ENCODE peak calls at places on chromosomes 2 and 18, in four cellular contexts. Z, M, I and Y are unnamed samples.

GRCh38 chr2:231640229-231640628 is 47.6 kb downstream of the TEX44 start:
- DNase-seq in Z (no peak), M (no peak), I (no peak), Y (no peak)

GRCh38 chr18:5444269-5444668 is 99.5 kb downstream of the EPB41L3 start:
- DNase-seq in I (no peak), Z (no peak), M (no peak), Y (no peak)

GRCh38 chr18:57446322-57446721 is 11.1 kb downstream of the ONECUT2 start:
- DNase-seq in M (no peak), Z (peak; percentile 55), I (peak; percentile 31), Y (no peak)

GRCh38 chr2:64943387-64944150 is 45.6 kb upstream of the SLC1A4 start:
- DNase-seq in I (peak; percentile 97), M (no peak), Z (no peak), Y (no peak)

GRCh38 chr2:140893685-140894084 is 1237.1 kb downstream of the LRP1B start:
- DNase-seq in M (no peak), I (no peak), Z (no peak), Y (no peak)

GRCh38 chr2:219496781-219497494 is 1.8 kb upstream of the GMPPA start:
- DNase-seq in I (no peak), M (no peak), Z (no peak), Y (no peak)

GRCh38 chr18:79478484-79479113 is 82.9 kb downstream of the NFATC1 start:
- DNase-seq in M (no peak), Z (no peak), I (no peak), Y (no peak)

GRCh38 chr2:62972601-62973000 is 78.0 kb upstream of the OTX1 start:
- DNase-seq in Z (no peak), I (no peak), M (no peak), Y (no peak)

GRCh38 chr18:31499157-31499524 is 1.2 kb downstream of the DSG2 start:
- DNase-seq in M (no peak), Z (peak; percentile 60), I (no peak), Y (no peak)

GRCh38 chr2:220424561-220424960 is 797.1 kb downstream of the SLC4A3 start:
- DNase-seq in I (no peak), M (no peak), Z (no peak), Y (no peak)

GRCh38 chr18:22713511-22713910 is 219.6 kb upstream of the RBBP8 start:
- DNase-seq in M (no peak), I (no peak), Z (no peak), Y (no peak)

GRCh38 chr2:66748939-66749338 is 314.0 kb downstream of the MEIS1 start:
- DNase-seq in I (no peak), M (no peak), Z (no peak), Y (no peak)

GRCh38 chr2:33129261-33129660 is 182.5 kb downstream of the LTBP1 start:
- DNase-seq in M (no peak), I (no peak), Z (no peak), Y (no peak)

GRCh38 chr2:71811157-71811556 is 336.5 kb downstream of the CYP26B1 start:
- DNase-seq in M (no peak), I (no peak), Z (no peak), Y (no peak)

GRCh38 chr2:37672870-37673184 is 1.4 kb upstream of the CDC42EP3 start:
- DNase-seq in I (no peak), M (no peak), Z (no peak), Y (no peak)

GRCh38 chr18:9634856-9635255 is 20.5 kb upstream of the PPP4R1 start:
- DNase-seq in Z (no peak), I (no peak), M (no peak), Y (no peak)

GRCh38 chr2:2324119-2324518 is 7.0 kb downstream of the MYT1L start:
- DNase-seq in I (no peak), Z (no peak), M (no peak), Y (no peak)

GRCh38 chr18:59994357-59994756 is 94.6 kb downstream of the PMAIP1 start:
- DNase-seq in M (no peak), Z (no peak), I (no peak), Y (no peak)

GRCh38 chr18:59907172-59907571 is 7.4 kb downstream of the PMAIP1 start:
- DNase-seq in I (no peak), Z (no peak), M (no peak), Y (no peak)

GRCh38 chr2:86307431-86307830 is 30.0 kb downstream of the REEP1 start:
- DNase-seq in I (no peak), M (no peak), Z (no peak), Y (no peak)

GRCh38 chr2:53450885-53451284 is 316.7 kb upstream of the CHAC2 start:
- DNase-seq in I (no peak), M (no peak), Z (no peak), Y (no peak)

GRCh38 chr2:106232633-106233032 is 38.5 kb upstream of the UXS1 start:
- DNase-seq in I (no peak), Z (no peak), M (no peak), Y (no peak)

GRCh38 chr2:10427568-10427975 is 20.6 kb downstream of the ODC1 start:
- DNase-seq in I (no peak), Z (no peak), M (no peak), Y (no peak)

GRCh38 chr2:120817136-120817955 is 81.7 kb downstream of the GLI2 start:
- DNase-seq in M (no peak), Z (no peak), I (no peak), Y (no peak)
- TF ChIP-seq ATF3 in M (no peak), Z (no peak), I (no peak), Y (no peak)

DNA sequence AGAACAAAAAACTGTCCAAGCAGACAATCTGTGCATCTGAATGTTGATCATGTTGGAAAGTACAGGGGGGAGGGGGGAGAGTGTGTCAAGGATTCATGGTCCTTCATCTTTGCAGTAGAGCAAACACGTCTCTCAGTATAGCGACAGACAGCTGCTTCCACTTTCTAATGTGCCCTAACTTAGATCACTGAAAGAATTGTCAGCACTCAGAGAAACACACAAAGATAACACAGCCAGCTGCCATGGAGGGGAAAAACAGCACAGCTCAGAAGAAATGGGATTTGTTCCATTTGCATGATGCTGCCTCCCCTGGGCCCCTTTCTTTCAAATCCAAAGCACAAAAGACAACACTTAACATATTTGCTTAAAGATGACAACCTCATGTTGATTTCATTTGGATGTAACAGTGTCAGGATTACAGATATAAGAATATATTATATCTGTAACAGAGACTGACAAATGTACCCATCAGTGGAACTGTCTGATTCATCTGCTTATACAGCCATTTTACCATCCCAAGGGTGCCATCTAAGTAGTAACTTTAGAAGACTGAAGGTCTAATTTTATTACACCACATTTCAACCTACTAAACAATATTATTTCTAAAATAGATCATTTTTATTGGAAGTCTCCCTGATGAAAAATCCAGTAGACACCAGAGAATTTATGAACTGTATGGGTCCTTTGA is 17.7 kb downstream of the FIGN start:
- DNase-seq in Z (no peak), M (no peak), I (peak; percentile 16), Y (no peak)
- TF ChIP-seq HDAC2 in Z (no peak), M (no peak), I (no peak), Y (no peak)

GRCh38 chr18:68566991-68567390 is 147.9 kb downstream of the TMX3 start:
- DNase-seq in I (no peak), M (no peak), Z (no peak), Y (no peak)

GRCh38 chr18:68568364-68568763 is 146.5 kb downstream of the TMX3 start:
- DNase-seq in M (no peak), I (no peak), Z (no peak), Y (no peak)

GRCh38 chr18:68560128-68560527 is 154.8 kb downstream of the TMX3 start:
- DNase-seq in M (no peak), I (no peak), Z (no peak), Y (no peak)

GRCh38 chr18:68564348-68564747 is 150.6 kb downstream of the TMX3 start:
- DNase-seq in I (no peak), Z (no peak), M (no peak), Y (no peak)

DNA sequence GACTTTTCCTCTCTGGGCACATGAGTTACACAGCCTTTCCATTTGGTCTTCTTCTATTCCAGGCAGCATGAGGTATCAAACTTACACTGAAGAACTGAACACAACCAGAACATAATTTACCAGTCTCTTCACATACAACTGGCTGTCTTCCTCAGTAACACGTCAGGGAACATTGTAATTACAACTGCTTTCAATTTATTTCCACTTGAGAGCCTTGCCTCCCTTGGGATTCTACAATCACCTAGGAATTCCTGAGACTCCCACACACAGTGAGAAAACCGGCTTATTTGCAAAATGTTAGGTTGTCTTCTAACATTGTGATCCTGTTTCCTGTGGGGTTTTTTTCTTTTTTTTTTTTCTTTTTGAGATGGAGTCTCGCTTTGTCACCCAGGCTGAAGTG is 149.9 kb downstream of the TMX3 start:
- DNase-seq in I (no peak), Z (no peak), M (no peak), Y (no peak)
- TF ChIP-seq ATF3 in I (no peak), Z (no peak), M (no peak), Y (no peak)

DNA sequence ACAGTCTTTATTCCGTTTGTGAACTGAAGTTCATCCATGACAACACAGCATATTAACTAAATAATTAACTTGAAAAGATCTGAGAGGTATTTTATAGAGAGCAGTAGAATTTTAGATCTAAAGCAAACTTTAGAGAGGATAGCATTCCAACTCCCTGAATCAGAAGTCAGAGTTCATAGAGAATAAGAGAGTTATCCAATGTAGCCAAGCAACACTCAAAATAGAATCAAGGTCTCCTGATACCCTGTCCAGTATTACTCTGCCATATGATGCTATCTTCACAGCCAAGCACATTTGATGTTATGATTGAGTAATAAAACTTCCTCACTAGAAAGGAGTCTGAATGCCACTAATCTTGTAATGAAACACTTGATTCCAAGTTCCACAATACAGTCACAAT is 55.5 kb downstream of the RIT2 start:
- DNase-seq in M (no peak), Z (no peak), I (no peak), Y (no peak)
- TF ChIP-seq HDAC2 in M (no peak), Z (no peak), I (no peak), Y (no peak)

GRCh38 chr2:54572636-54573531 is 116.8 kb downstream of the SPTBN1 start:
- DNase-seq in Z (no peak), M (no peak), I (no peak), Y (no peak)
- TF ChIP-seq ATF3 in Z (no peak), M (no peak), I (peak; percentile 39), Y (no peak)

GRCh38 chr2:237964578-237965404 is 2.0 kb upstream of the UBE2F start:
- DNase-seq in Z (peak; percentile 96), I (no peak), M (no peak), Y (no peak)
- TF ChIP-seq HDAC2 in Z (peak; percentile 89), I (no peak), M (no peak), Y (no peak)